ENCODE peak calls at places on chromosomes 5 and 9, in seven cellular contexts. One of them, this sample, is unnamed.

GRCh38 chr9:95317119-95317892 is at the start of gene FANCC:
- DNase-seq in epithelial cell of esophagus: peak
- DNase-seq in HCT116: peak
- DNase-seq in cardiac fibroblast: peak
- DNase-seq in mesendoderm: peak
- DNase-seq in anterior cingulate cortex: peak
- DNase-seq in activated CD8-positive, alpha-beta memory T cell treated with anti-CD3 and anti-CD28 coated beads for 48 hours: peak
- DNase-seq in this sample: peak

GRCh38 chr5:37495668-37496067 is 116.5 kb downstream of the WDR70 start:
- DNase-seq in mesendoderm: no peak
- DNase-seq in cardiac fibroblast: peak
- DNase-seq in anterior cingulate cortex: no peak
- DNase-seq in epithelial cell of esophagus: peak
- DNase-seq in activated CD8-positive, alpha-beta memory T cell treated with anti-CD3 and anti-CD28 coated beads for 48 hours: no peak
- DNase-seq in HCT116: no peak
- DNase-seq in this sample: no peak

GRCh38 chr9:137457406-137458193 is 1.5 kb downstream of the NSMF start:
- DNase-seq in epithelial cell of esophagus: no peak
- DNase-seq in mesendoderm: no peak
- DNase-seq in HCT116: no peak
- DNase-seq in cardiac fibroblast: no peak
- DNase-seq in anterior cingulate cortex: no peak
- DNase-seq in activated CD8-positive, alpha-beta memory T cell treated with anti-CD3 and anti-CD28 coated beads for 48 hours: no peak
- DNase-seq in this sample: no peak

GRCh38 chr5:94778712-94779111 is 160.2 kb downstream of the SLF1 start:
- DNase-seq in epithelial cell of esophagus: no peak
- DNase-seq in HCT116: no peak
- DNase-seq in mesendoderm: no peak
- DNase-seq in cardiac fibroblast: no peak
- DNase-seq in activated CD8-positive, alpha-beta memory T cell treated with anti-CD3 and anti-CD28 coated beads for 48 hours: no peak
- DNase-seq in anterior cingulate cortex: no peak
- DNase-seq in this sample: no peak

GRCh38 chr9:138015021-138015829 is 137.6 kb downstream of the CACNA1B start:
- DNase-seq in HCT116: no peak
- DNase-seq in cardiac fibroblast: no peak
- DNase-seq in anterior cingulate cortex: no peak
- DNase-seq in epithelial cell of esophagus: no peak
- DNase-seq in activated CD8-positive, alpha-beta memory T cell treated with anti-CD3 and anti-CD28 coated beads for 48 hours: no peak
- DNase-seq in mesendoderm: no peak
- DNase-seq in this sample: no peak

GRCh38 chr5:128201065-128201926 is 117.7 kb downstream of the SLC12A2 start:
- DNase-seq in anterior cingulate cortex: peak
- DNase-seq in epithelial cell of esophagus: peak
- DNase-seq in mesendoderm: peak
- DNase-seq in activated CD8-positive, alpha-beta memory T cell treated with anti-CD3 and anti-CD28 coated beads for 48 hours: peak
- DNase-seq in cardiac fibroblast: peak
- DNase-seq in HCT116: no peak
- DNase-seq in this sample: peak

GRCh38 chr5:134371834-134372340 is 518 bp downstream of the UBE2B start:
- DNase-seq in activated CD8-positive, alpha-beta memory T cell treated with anti-CD3 and anti-CD28 coated beads for 48 hours: peak
- DNase-seq in mesendoderm: peak
- DNase-seq in HCT116: no peak
- DNase-seq in anterior cingulate cortex: peak
- DNase-seq in epithelial cell of esophagus: peak
- DNase-seq in cardiac fibroblast: peak
- DNase-seq in this sample: peak

GRCh38 chr5:53126514-53126913 is 17.0 kb upstream of the MOCS2 start:
- DNase-seq in anterior cingulate cortex: no peak
- DNase-seq in mesendoderm: no peak
- DNase-seq in HCT116: no peak
- DNase-seq in epithelial cell of esophagus: peak
- DNase-seq in cardiac fibroblast: no peak
- DNase-seq in activated CD8-positive, alpha-beta memory T cell treated with anti-CD3 and anti-CD28 coated beads for 48 hours: no peak
- DNase-seq in this sample: no peak

GRCh38 chr5:79702606-79703380 is 13.2 kb downstream of the CMYA5 start:
- DNase-seq in HCT116: no peak
- DNase-seq in epithelial cell of esophagus: peak
- DNase-seq in activated CD8-positive, alpha-beta memory T cell treated with anti-CD3 and anti-CD28 coated beads for 48 hours: no peak
- DNase-seq in cardiac fibroblast: peak
- DNase-seq in anterior cingulate cortex: peak
- DNase-seq in mesendoderm: peak
- DNase-seq in this sample: peak

GRCh38 chr5:113230711-113231652 is 203.8 kb downstream of the TSSK1B start:
- DNase-seq in cardiac fibroblast: no peak
- DNase-seq in anterior cingulate cortex: no peak
- DNase-seq in activated CD8-positive, alpha-beta memory T cell treated with anti-CD3 and anti-CD28 coated beads for 48 hours: no peak
- DNase-seq in HCT116: no peak
- DNase-seq in epithelial cell of esophagus: peak
- DNase-seq in mesendoderm: no peak
- DNase-seq in this sample: no peak

GRCh38 chr5:149618581-149619248 is 37.4 kb downstream of the ARHGEF37 start:
- DNase-seq in HCT116: peak
- DNase-seq in mesendoderm: peak
- DNase-seq in cardiac fibroblast: peak
- DNase-seq in epithelial cell of esophagus: peak
- DNase-seq in activated CD8-positive, alpha-beta memory T cell treated with anti-CD3 and anti-CD28 coated beads for 48 hours: no peak
- DNase-seq in anterior cingulate cortex: no peak
- DNase-seq in this sample: peak

GRCh38 chr9:125513634-125514413 is 193.2 kb downstream of the MAPKAP1 start:
- DNase-seq in epithelial cell of esophagus: peak
- DNase-seq in HCT116: no peak
- DNase-seq in activated CD8-positive, alpha-beta memory T cell treated with anti-CD3 and anti-CD28 coated beads for 48 hours: no peak
- DNase-seq in cardiac fibroblast: peak
- DNase-seq in anterior cingulate cortex: no peak
- DNase-seq in mesendoderm: no peak
- DNase-seq in this sample: no peak

GRCh38 chr9:128201441-128202369 is 1.5 kb upstream of the DNM1 start:
- DNase-seq in anterior cingulate cortex: no peak
- DNase-seq in HCT116: no peak
- DNase-seq in mesendoderm: no peak
- DNase-seq in cardiac fibroblast: no peak
- DNase-seq in activated CD8-positive, alpha-beta memory T cell treated with anti-CD3 and anti-CD28 coated beads for 48 hours: no peak
- DNase-seq in epithelial cell of esophagus: no peak
- DNase-seq in this sample: no peak

GRCh38 chr9:92534199-92535159 is 1.3 kb downstream of the ECM2 start:
- DNase-seq in activated CD8-positive, alpha-beta memory T cell treated with anti-CD3 and anti-CD28 coated beads for 48 hours: no peak
- DNase-seq in epithelial cell of esophagus: no peak
- DNase-seq in HCT116: no peak
- DNase-seq in cardiac fibroblast: no peak
- DNase-seq in anterior cingulate cortex: no peak
- DNase-seq in mesendoderm: no peak
- DNase-seq in this sample: no peak

GRCh38 chr9:121620777-121621437 is 30.5 kb upstream of the DAB2IP start:
- DNase-seq in cardiac fibroblast: peak
- DNase-seq in anterior cingulate cortex: no peak
- DNase-seq in activated CD8-positive, alpha-beta memory T cell treated with anti-CD3 and anti-CD28 coated beads for 48 hours: no peak
- DNase-seq in mesendoderm: peak
- DNase-seq in HCT116: no peak
- DNase-seq in epithelial cell of esophagus: peak
- DNase-seq in this sample: no peak

GRCh38 chr9:116572095-116572748 is 114.9 kb upstream of the TRIM32 start:
- DNase-seq in mesendoderm: peak
- DNase-seq in anterior cingulate cortex: peak
- DNase-seq in activated CD8-positive, alpha-beta memory T cell treated with anti-CD3 and anti-CD28 coated beads for 48 hours: peak
- DNase-seq in epithelial cell of esophagus: peak
- DNase-seq in HCT116: peak
- DNase-seq in cardiac fibroblast: peak
- DNase-seq in this sample: no peak

GRCh38 chr5:95727764-95728191 is 3.4 kb upstream of the RHOBTB3 start:
- DNase-seq in mesendoderm: peak
- DNase-seq in activated CD8-positive, alpha-beta memory T cell treated with anti-CD3 and anti-CD28 coated beads for 48 hours: no peak
- DNase-seq in HCT116: no peak
- DNase-seq in epithelial cell of esophagus: peak
- DNase-seq in anterior cingulate cortex: no peak
- DNase-seq in cardiac fibroblast: no peak
- DNase-seq in this sample: no peak

GRCh38 chr5:131460867-131461572 is 174.0 kb downstream of the RAPGEF6 start:
- DNase-seq in cardiac fibroblast: peak
- DNase-seq in HCT116: no peak
- DNase-seq in epithelial cell of esophagus: no peak
- DNase-seq in activated CD8-positive, alpha-beta memory T cell treated with anti-CD3 and anti-CD28 coated beads for 48 hours: no peak
- DNase-seq in anterior cingulate cortex: no peak
- DNase-seq in mesendoderm: no peak
- DNase-seq in this sample: no peak